ENCODE peak calls at places on chromosomes 12 and 14, in nine cellular contexts. W is mucosa of descending colon, Y is pancreas, O is endodermal cell, D is GM23338, R is heart left ventricle, K is left ventricle myocardium inferior, U is uterus, F is mammary epithelial cell. X is an unnamed sample. For H3K4me1, the result is how much of the 10 kb centered on the place peaks cover.

GRCh38 chr14:103372552-103373304 is 12.5 kb upstream of the MARK3 start:
- DNase-seq in D (peak), Y (no peak), K (no peak), R (no peak), U (no peak), W (no peak), F (peak), O (no peak), X (no peak)

GRCh38 chr12:130336723-130337475 is 788 bp upstream of the PIWIL1 start:
- DNase-seq in O (peak), W (peak), F (no peak), D (no peak), K (no peak), R (no peak), Y (no peak), U (no peak), X (no peak)

GRCh38 chr14:100223332-100224171 is 15.4 kb upstream of the YY1 start:
- DNase-seq in R (no peak), O (peak), D (peak), W (no peak), K (no peak), Y (no peak), F (no peak), U (no peak), X (no peak)

GRCh38 chr12:112973712-112974305 is 4.5 kb upstream of the OAS2 start:
- DNase-seq in R (no peak), W (no peak), O (no peak), Y (no peak), D (no peak), U (no peak), K (no peak), F (no peak), X (no peak)

GRCh38 chr14:88297306-88297705 is 25.8 kb downstream of the KCNK10 start:
- DNase-seq in D (no peak), R (no peak), K (no peak), F (no peak), O (no peak), U (no peak), Y (no peak), W (no peak), X (no peak)

GRCh38 chr12:19110541-19110940 is 19.0 kb upstream of the PLEKHA5 start:
- DNase-seq in F (no peak), O (no peak), K (no peak), U (no peak), D (no peak), R (no peak), W (no peak), Y (no peak), X (no peak)

GRCh38 chr12:3117628-3118027 is 40.4 kb downstream of the TSPAN9 start:
- DNase-seq in O (no peak), U (no peak), F (peak), K (no peak), Y (no peak), D (no peak), R (no peak), W (no peak), X (no peak)

GRCh38 chr12:66236969-66237368 is 48.0 kb downstream of the IRAK3 start:
- DNase-seq in Y (no peak), K (no peak), O (no peak), U (no peak), R (no peak), W (no peak), D (no peak), F (no peak), X (no peak)

GRCh38 chr12:80877706-80878384 is 59.9 kb downstream of the LIN7A start:
- DNase-seq in R (no peak), W (no peak), Y (no peak), O (no peak), K (no peak), F (no peak), U (no peak), D (no peak), X (no peak)

GRCh38 chr14:68468437-68469207 is 324.2 kb downstream of the ZFP36L1 start:
- DNase-seq in D (no peak), U (no peak), R (no peak), F (peak), O (no peak), Y (no peak), K (no peak), W (no peak), X (no peak)

GRCh38 chr14:50667491-50668007 is 557 bp downstream of the SAV1 start:
- DNase-seq in F (peak), K (no peak), W (peak), Y (peak), U (peak), R (no peak), D (peak), O (peak), X (no peak)

GRCh38 chr12:58668831-58669230 is 251.5 kb downstream of the LRIG3 start:
- DNase-seq in W (no peak), F (peak), R (no peak), O (no peak), Y (no peak), K (no peak), D (no peak), U (no peak), X (no peak)

GRCh38 chr12:108721824-108722223 is 9.5 kb downstream of the CORO1C start:
- DNase-seq in Y (no peak), O (no peak), R (no peak), U (no peak), D (no peak), K (no peak), F (no peak), W (no peak), X (no peak)

GRCh38 chr14:91523972-91524371 is 13.9 kb upstream of the PPP4R3A start:
- DNase-seq in W (no peak), D (peak), U (no peak), O (peak), Y (no peak), K (no peak), F (no peak), R (no peak), X (no peak)

DNA sequence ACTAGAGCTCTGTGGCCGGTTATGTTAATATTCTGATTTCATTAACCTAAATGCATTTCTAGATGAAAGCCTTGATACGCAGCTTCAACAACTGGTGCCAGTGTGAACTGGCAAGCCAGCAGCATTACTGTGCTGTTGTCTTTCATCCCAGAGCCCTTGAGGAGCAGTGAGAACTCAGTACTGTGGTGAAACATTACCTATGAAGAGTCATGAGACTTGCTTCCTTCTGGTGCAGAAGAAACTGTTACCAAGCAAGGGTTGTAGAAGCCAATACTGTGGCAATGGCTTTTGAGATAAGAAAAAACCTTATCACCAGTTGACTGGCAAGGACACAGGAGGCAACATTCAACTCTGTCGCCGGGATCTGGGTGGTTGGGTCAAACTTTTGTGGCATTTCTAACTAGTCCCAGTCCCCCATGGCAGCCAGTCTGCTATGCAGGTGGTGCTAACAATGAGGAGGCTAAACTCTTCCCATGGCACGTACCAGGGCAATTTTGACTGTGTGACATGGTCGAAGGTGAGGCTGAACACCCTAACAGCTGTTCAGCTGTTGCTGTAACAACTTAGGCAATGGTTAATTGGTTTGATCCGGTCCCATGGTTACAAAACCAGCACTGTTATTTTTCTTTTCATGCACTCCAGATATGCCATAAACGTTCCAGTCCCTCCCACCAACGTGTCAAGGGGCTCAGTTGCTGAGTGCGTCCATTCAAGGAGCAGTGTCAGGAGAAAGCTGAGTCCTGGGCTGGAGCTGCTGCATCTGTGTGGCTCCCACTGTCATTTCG is 12.6 kb upstream of the LGALS3 start:
- DNase-seq in R (no peak), K (no peak), O (no peak), D (no peak), F (no peak), Y (peak), W (peak), U (no peak), X (no peak)
- H3K4me1 ChIP-seq in R (under half), K (half or more), O (under half), D (under half), F (under half), Y (under half), W (under half), U (under half), X (under half)

GRCh38 chr12:93766802-93767523 is 89.8 kb downstream of the CRADD start:
- DNase-seq in U (peak), K (no peak), D (peak), F (peak), O (no peak), W (peak), R (no peak), Y (no peak), X (no peak)
- TF ChIP-seq CTCF in U (peak), K (peak), D (peak), F (peak), O (peak), W (no peak), R (peak), Y (no peak), X (peak)

DNA sequence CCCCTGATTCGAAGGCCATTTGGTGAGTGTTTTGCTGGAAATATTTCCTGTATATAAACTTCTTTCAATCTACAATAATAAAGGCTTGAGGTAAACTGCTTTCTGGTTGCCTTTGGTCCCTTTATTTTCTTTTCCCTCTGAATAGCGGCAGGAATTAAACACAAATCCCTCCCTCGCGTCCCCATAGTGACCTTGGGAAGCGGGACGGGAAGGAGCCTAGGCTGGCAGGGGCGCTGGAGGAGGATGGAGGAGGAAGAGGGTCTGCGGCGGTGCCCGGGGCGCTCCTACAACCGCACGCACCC is 2.0 kb downstream of the DIO3 start:
- DNase-seq in K (no peak), Y (no peak), W (no peak), F (no peak), U (no peak), O (no peak), D (no peak), R (no peak), X (no peak)
- H3K4me3 ChIP-seq in K (no peak), Y (no peak), W (no peak), F (no peak), U (no peak), O (peak), D (peak), R (no peak), X (no peak)

DNA sequence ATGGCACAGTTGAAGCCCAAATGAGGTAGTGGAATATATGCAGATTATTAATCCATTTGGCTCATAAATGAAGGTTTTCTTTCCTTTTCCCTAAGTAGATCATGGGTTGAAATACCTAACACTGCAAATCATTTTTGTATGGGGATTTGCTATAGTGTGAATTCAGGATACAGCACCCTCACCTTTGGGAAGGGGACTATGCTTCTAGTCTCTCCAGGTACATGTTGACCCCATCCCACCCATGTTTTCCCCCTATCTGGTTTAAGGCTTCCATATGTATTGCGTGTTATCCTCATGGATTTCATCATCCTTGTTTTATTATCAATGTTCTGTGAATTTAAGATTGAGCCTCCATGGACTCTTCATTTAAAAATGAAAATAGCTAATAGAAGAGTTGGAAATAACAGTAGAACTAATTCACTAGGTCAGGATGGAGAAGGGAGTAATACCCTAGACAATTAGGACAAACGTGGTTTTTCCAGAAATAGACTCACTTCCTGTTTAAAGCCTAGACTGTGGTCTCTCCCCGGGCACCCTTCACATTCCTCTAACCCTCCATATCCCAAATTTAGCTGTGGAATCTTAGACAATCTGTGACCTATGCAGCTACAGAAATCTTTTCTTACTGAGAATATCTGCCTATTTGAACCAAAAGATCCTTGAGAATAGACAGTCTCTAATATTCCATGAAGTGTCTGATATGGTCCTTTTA is 56.5 kb downstream of the DAD1 start:
- DNase-seq in D (no peak), F (no peak), K (no peak), Y (no peak), U (no peak), O (no peak), W (no peak), R (no peak), X (no peak)
- H3K4me1 ChIP-seq in D (under half), F (under half), K (under half), Y (under half), U (under half), O (under half), W (under half), R (under half), X (under half)

X was measured in upper lobe of right lung.